ENCODE peak calls at places on chromosomes 16 and 17, in eight cellular contexts. One of them, this sample, is unnamed.
A peak's percentile ranks its signal among the peaks of the same experiment; 100 is the strongest.

GRCh38 chr17:12078791-12079190 is 58.1 kb downstream of the MAP2K4 start:
- DNase-seq in Peyer's patch: no peak
- DNase-seq in Caco-2: no peak
- DNase-seq in CD8-positive, alpha-beta T cell: no peak
- DNase-seq in cardiac muscle cell: peak; percentile 71
- DNase-seq in H9: no peak
- DNase-seq in AG04450: peak; percentile 24
- DNase-seq in neural crest cell: no peak
- DNase-seq in this sample: no peak

GRCh38 chr16:81918927-81919326 is 92.3 kb downstream of the SDR42E1 start:
- DNase-seq in neural crest cell: no peak
- DNase-seq in Caco-2: no peak
- DNase-seq in Peyer's patch: no peak
- DNase-seq in cardiac muscle cell: no peak
- DNase-seq in AG04450: no peak
- DNase-seq in CD8-positive, alpha-beta T cell: no peak
- DNase-seq in H9: no peak
- DNase-seq in this sample: no peak

GRCh38 chr17:79812969-79813825 is 16.3 kb upstream of the CBX8 start:
- DNase-seq in Caco-2: peak; percentile 50
- DNase-seq in CD8-positive, alpha-beta T cell: no peak
- DNase-seq in neural crest cell: no peak
- DNase-seq in H9: peak; percentile 50
- DNase-seq in Peyer's patch: no peak
- DNase-seq in AG04450: no peak
- DNase-seq in cardiac muscle cell: peak; percentile 41
- DNase-seq in this sample: no peak

GRCh38 chr17:15659236-15659635 is 24.9 kb downstream of the TRIM16 start:
- DNase-seq in Caco-2: no peak
- DNase-seq in neural crest cell: no peak
- DNase-seq in H9: no peak
- DNase-seq in cardiac muscle cell: no peak
- DNase-seq in Peyer's patch: no peak
- DNase-seq in AG04450: no peak
- DNase-seq in CD8-positive, alpha-beta T cell: no peak
- DNase-seq in this sample: no peak

GRCh38 chr17:72578817-72579470 is 458.1 kb downstream of the SOX9 start:
- DNase-seq in Peyer's patch: no peak
- DNase-seq in Caco-2: no peak
- DNase-seq in cardiac muscle cell: no peak
- DNase-seq in CD8-positive, alpha-beta T cell: no peak
- DNase-seq in H9: no peak
- DNase-seq in AG04450: no peak
- DNase-seq in neural crest cell: no peak
- DNase-seq in this sample: no peak

GRCh38 chr17:57458718-57459285 is 202.5 kb downstream of the MSI2 start:
- DNase-seq in H9: no peak
- DNase-seq in neural crest cell: no peak
- DNase-seq in Peyer's patch: no peak
- DNase-seq in CD8-positive, alpha-beta T cell: no peak
- DNase-seq in cardiac muscle cell: no peak
- DNase-seq in Caco-2: no peak
- DNase-seq in AG04450: no peak
- DNase-seq in this sample: no peak

GRCh38 chr16:88681709-88682451 is 4.4 kb downstream of the SNAI3 start:
- DNase-seq in AG04450: no peak
- DNase-seq in CD8-positive, alpha-beta T cell: no peak
- DNase-seq in Caco-2: no peak
- DNase-seq in Peyer's patch: no peak
- DNase-seq in neural crest cell: no peak
- DNase-seq in cardiac muscle cell: peak; percentile 16
- DNase-seq in H9: no peak
- DNase-seq in this sample: peak; percentile 91

GRCh38 chr17:50920891-50921595 is 54.9 kb upstream of the TOB1 start:
- DNase-seq in Peyer's patch: peak; percentile 74
- DNase-seq in AG04450: no peak
- DNase-seq in neural crest cell: no peak
- DNase-seq in CD8-positive, alpha-beta T cell: no peak
- DNase-seq in Caco-2: no peak
- DNase-seq in cardiac muscle cell: no peak
- DNase-seq in H9: peak; percentile 57
- DNase-seq in this sample: no peak

DNA sequence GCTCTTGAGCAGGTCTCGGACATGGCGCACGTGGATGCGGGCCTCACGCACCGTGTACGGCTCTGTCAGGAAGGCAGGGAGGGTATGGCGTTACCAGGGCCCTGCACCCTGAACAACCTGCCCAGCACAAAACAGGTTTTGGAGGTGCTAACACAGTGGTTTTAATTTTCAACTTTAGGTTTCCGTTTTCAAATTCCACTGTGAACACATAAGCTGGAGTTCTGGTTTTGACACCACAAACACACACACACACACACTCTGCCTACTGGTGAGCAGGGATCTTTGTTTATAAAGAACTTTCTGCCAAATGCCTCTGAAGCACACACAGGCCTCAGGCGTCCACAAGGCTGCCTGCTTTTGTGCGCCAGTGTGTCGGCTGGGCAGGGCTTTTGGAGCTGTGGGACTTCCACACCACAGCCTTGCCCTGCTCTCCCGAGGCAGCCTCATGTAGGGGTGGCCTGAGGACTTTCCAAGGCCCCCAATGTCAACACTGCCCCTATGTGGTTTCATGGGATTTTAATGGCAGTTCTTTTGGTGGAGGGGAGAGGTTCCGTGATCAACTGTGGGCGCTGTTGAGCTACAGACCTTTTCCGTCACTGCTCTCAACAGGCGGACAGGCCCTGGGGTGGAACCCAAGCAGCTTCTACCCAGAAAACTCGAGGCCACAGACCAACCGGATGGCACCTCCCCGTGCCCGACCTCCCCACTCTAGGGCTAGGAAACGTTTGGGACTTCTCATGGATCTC is 9.4 kb downstream of the CLUH start:
- DNase-seq in Caco-2: peak; percentile 23
- DNase-seq in CD8-positive, alpha-beta T cell: no peak
- DNase-seq in AG04450: no peak
- DNase-seq in Peyer's patch: peak; percentile 32
- DNase-seq in neural crest cell: no peak
- DNase-seq in H9: no peak
- DNase-seq in cardiac muscle cell: no peak
- DNase-seq in this sample: no peak
- TF ChIP-seq CTCF in Caco-2: no peak
- TF ChIP-seq CTCF in CD8-positive, alpha-beta T cell: no peak
- TF ChIP-seq CTCF in AG04450: no peak
- TF ChIP-seq CTCF in Peyer's patch: no peak
- TF ChIP-seq CTCF in neural crest cell: no peak
- TF ChIP-seq CTCF in H9: peak; percentile 38
- TF ChIP-seq CTCF in cardiac muscle cell: no peak
- TF ChIP-seq CTCF in this sample: no peak

DNA sequence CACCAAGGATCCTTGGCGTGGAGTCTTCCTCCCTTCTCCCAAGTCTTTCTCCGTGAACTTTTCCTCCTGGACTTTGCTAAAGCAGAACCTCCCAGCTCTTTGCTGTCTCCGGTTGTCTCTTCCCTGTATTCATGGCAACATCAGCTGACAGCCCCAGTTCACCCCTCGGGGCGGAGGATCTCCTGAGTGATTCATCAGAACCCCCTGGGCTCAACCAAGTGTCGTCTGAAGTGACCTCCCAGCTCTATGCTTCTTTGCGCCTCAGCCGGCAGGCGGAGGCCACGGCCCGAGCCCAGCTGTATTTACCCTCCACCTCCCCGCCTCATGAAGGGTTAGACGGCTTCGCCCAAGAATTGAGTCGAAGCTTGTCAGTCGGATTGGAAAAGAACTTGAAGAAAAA is 943 bp downstream of the CNTROB start:
- DNase-seq in Peyer's patch: peak; percentile 59
- DNase-seq in H9: peak; percentile 67
- DNase-seq in cardiac muscle cell: peak; percentile 61
- DNase-seq in neural crest cell: peak; percentile 30
- DNase-seq in CD8-positive, alpha-beta T cell: no peak
- DNase-seq in AG04450: no peak
- DNase-seq in Caco-2: peak; percentile 40
- DNase-seq in this sample: peak; percentile 51
- TF ChIP-seq CTCF in Peyer's patch: peak; percentile 14
- TF ChIP-seq CTCF in H9: peak; percentile 23
- TF ChIP-seq CTCF in cardiac muscle cell: peak; percentile 38
- TF ChIP-seq CTCF in neural crest cell: peak; percentile 27
- TF ChIP-seq CTCF in CD8-positive, alpha-beta T cell: no peak
- TF ChIP-seq CTCF in AG04450: peak; percentile 48
- TF ChIP-seq CTCF in Caco-2: no peak
- TF ChIP-seq CTCF in this sample: peak; percentile 19

GRCh38 chr17:310111-311010 is 42.2 kb downstream of the RPH3AL start:
- DNase-seq in CD8-positive, alpha-beta T cell: no peak
- DNase-seq in cardiac muscle cell: no peak
- DNase-seq in AG04450: no peak
- DNase-seq in H9: no peak
- DNase-seq in Caco-2: no peak
- DNase-seq in neural crest cell: no peak
- DNase-seq in Peyer's patch: no peak
- DNase-seq in this sample: no peak

GRCh38 chr17:307295-307691 is 45.3 kb downstream of the RPH3AL start:
- DNase-seq in Peyer's patch: no peak
- DNase-seq in cardiac muscle cell: no peak
- DNase-seq in Caco-2: no peak
- DNase-seq in AG04450: no peak
- DNase-seq in neural crest cell: no peak
- DNase-seq in H9: no peak
- DNase-seq in CD8-positive, alpha-beta T cell: no peak
- DNase-seq in this sample: no peak

GRCh38 chr17:311119-311848 is 41.3 kb downstream of the RPH3AL start:
- DNase-seq in neural crest cell: no peak
- DNase-seq in cardiac muscle cell: no peak
- DNase-seq in Caco-2: no peak
- DNase-seq in H9: no peak
- DNase-seq in AG04450: no peak
- DNase-seq in CD8-positive, alpha-beta T cell: no peak
- DNase-seq in Peyer's patch: no peak
- DNase-seq in this sample: no peak

GRCh38 chr17:307741-308507 is 44.7 kb downstream of the RPH3AL start:
- DNase-seq in AG04450: no peak
- DNase-seq in Peyer's patch: no peak
- DNase-seq in Caco-2: no peak
- DNase-seq in neural crest cell: no peak
- DNase-seq in CD8-positive, alpha-beta T cell: no peak
- DNase-seq in cardiac muscle cell: peak; percentile 11
- DNase-seq in H9: no peak
- DNase-seq in this sample: no peak

DNA sequence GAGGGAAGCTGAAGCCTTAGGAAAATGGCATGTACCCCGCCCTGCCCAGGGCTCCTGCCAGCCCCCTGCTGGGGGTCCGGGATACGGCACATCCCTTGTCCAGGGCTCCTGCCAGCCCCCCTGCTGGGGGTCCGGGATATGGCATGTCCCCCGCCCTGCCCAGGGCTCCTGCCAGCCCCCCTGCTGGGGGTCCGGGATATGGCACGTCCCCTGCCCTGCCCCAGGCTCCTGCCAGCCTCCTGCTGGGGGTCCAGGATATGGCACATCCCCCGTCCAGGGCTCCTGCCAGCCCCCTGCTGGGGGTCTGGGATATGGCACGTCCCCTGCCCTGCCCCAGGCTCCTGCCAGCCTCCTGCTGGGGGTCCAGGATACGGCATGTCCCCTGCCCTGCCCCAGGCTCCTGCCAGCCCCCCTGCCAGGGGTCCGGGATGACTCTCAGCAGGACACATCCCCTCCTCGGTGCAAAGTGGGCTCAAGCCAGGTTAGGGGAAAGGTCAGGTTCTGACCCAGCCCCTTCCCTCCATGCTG is 43.2 kb downstream of the RPH3AL start:
- DNase-seq in neural crest cell: peak; percentile 71
- DNase-seq in Caco-2: peak; percentile 65
- DNase-seq in H9: peak; percentile 83
- DNase-seq in Peyer's patch: no peak
- DNase-seq in CD8-positive, alpha-beta T cell: no peak
- DNase-seq in cardiac muscle cell: peak; percentile 29
- DNase-seq in AG04450: no peak
- DNase-seq in this sample: no peak
- TF ChIP-seq CTCF in neural crest cell: peak; percentile 77
- TF ChIP-seq CTCF in Caco-2: peak; percentile 98
- TF ChIP-seq CTCF in H9: peak; percentile 90
- TF ChIP-seq CTCF in Peyer's patch: no peak
- TF ChIP-seq CTCF in CD8-positive, alpha-beta T cell: peak; percentile 28
- TF ChIP-seq CTCF in cardiac muscle cell: peak; percentile 58
- TF ChIP-seq CTCF in AG04450: peak; percentile 56
- TF ChIP-seq CTCF in this sample: no peak

GRCh38 chr17:78135858-78136500 is 5.4 kb downstream of the TMC8 start:
- DNase-seq in Caco-2: no peak
- DNase-seq in H9: no peak
- DNase-seq in AG04450: no peak
- DNase-seq in neural crest cell: no peak
- DNase-seq in cardiac muscle cell: no peak
- DNase-seq in Peyer's patch: no peak
- DNase-seq in CD8-positive, alpha-beta T cell: no peak
- DNase-seq in this sample: no peak

GRCh38 chr17:78132767-78133178 is 2.2 kb downstream of the TMC8 start:
- DNase-seq in Peyer's patch: no peak
- DNase-seq in cardiac muscle cell: no peak
- DNase-seq in AG04450: no peak
- DNase-seq in CD8-positive, alpha-beta T cell: no peak
- DNase-seq in H9: no peak
- DNase-seq in Caco-2: no peak
- DNase-seq in neural crest cell: no peak
- DNase-seq in this sample: no peak

GRCh38 chr17:78133179-78133951 is 2.8 kb downstream of the TMC8 start:
- DNase-seq in AG04450: no peak
- DNase-seq in neural crest cell: no peak
- DNase-seq in CD8-positive, alpha-beta T cell: no peak
- DNase-seq in Peyer's patch: no peak
- DNase-seq in Caco-2: no peak
- DNase-seq in H9: no peak
- DNase-seq in cardiac muscle cell: no peak
- DNase-seq in this sample: no peak

GRCh38 chr17:78134899-78135385 is 4.4 kb downstream of the TMC8 start:
- DNase-seq in cardiac muscle cell: no peak
- DNase-seq in Caco-2: no peak
- DNase-seq in Peyer's patch: no peak
- DNase-seq in AG04450: no peak
- DNase-seq in CD8-positive, alpha-beta T cell: no peak
- DNase-seq in H9: no peak
- DNase-seq in neural crest cell: no peak
- DNase-seq in this sample: no peak

DNA sequence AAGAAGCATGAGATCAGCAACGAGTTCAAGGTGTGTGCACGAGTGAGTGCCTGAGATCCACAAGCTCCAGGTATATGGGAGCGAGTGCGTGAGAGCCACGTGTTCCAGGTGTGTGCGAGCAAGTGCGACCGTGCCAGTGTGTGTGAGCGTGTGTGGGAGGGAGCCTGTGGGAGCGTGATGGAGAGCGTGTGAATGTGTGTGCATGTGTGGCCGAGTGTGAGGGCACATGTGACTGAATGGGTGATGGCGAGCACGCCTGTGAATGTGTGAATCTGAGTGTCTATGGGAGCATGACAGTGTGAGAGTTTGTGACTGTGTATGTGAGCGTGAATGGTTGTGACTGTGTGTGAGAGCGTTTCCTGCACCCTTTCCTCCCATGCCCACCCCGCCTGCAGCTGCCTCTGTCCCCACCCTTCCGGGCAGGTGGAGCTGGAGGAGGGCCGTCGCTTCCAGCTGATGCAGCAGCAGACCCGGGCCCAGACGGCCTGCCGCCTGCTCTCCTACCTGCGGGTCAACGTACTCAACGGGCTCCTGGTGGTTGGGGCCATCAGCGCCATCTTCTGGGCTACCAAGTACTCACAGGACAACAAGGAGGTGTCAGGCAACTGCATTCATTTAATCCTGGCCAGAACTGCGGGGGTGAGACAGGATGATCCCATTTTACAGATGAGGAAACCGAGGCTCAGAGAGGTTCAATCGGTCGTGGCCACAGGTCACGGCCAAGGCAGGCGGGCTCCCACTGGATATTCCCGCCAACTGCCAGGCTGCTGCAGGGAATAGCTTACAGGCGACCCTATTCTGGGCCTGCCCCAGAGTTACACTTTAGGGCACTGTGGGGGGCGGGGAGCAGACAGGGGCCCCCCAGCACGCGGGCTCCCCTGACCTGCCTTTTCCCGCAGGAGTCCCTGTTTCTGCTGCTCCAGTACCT is 3.7 kb downstream of the TMC8 start:
- DNase-seq in Peyer's patch: peak; percentile 80
- DNase-seq in AG04450: no peak
- DNase-seq in neural crest cell: peak; percentile 40
- DNase-seq in Caco-2: peak; percentile 78
- DNase-seq in H9: peak; percentile 96
- DNase-seq in cardiac muscle cell: peak; percentile 44
- DNase-seq in CD8-positive, alpha-beta T cell: peak; percentile 66
- DNase-seq in this sample: peak; percentile 72
- TF ChIP-seq CTCF in Peyer's patch: peak; percentile 76
- TF ChIP-seq CTCF in AG04450: peak; percentile 46
- TF ChIP-seq CTCF in neural crest cell: peak; percentile 58
- TF ChIP-seq CTCF in Caco-2: peak; percentile 43
- TF ChIP-seq CTCF in H9: peak; percentile 79
- TF ChIP-seq CTCF in cardiac muscle cell: peak; percentile 48
- TF ChIP-seq CTCF in CD8-positive, alpha-beta T cell: peak; percentile 72
- TF ChIP-seq CTCF in this sample: peak; percentile 72